ENCODE peak calls at places on chromosomes 6 and 20, in six cellular contexts. D, G, K, T, E and Z are unnamed samples.

GRCh38 chr6:3229566-3230274 is 2.3 kb upstream of the TUBB2B start:
- DNase-seq in D (no peak), G (no peak), K (no peak), T (no peak), E (no peak), Z (no peak)

GRCh38 chr20:34365765-34366213 is 2.7 kb downstream of the ITCH start:
- DNase-seq in D (no peak), G (no peak), K (no peak), T (no peak), E (no peak), Z (no peak)

GRCh38 chr6:44636576-44637248 is 249.2 kb downstream of the CDC5L start:
- DNase-seq in D (no peak), G (no peak), K (no peak), T (no peak), E (no peak), Z (no peak)

GRCh38 chr20:34046330-34046729 is 52.6 kb downstream of the RALY start:
- DNase-seq in D (no peak), G (no peak), K (no peak), T (no peak), E (no peak), Z (no peak)

GRCh38 chr6:119791746-119792145 is 442.2 kb upstream of the MAN1A1 start:
- DNase-seq in D (no peak), G (no peak), K (no peak), T (no peak), E (no peak), Z (peak)

GRCh38 chr6:87200469-87201174 is 45.3 kb downstream of the ZNF292 start:
- DNase-seq in D (no peak), G (no peak), K (peak), T (no peak), E (peak), Z (no peak)

GRCh38 chr6:24069546-24069945 is 56.5 kb upstream of the NRSN1 start:
- DNase-seq in D (no peak), G (no peak), K (no peak), T (no peak), E (no peak), Z (no peak)

GRCh38 chr6:118080547-118080946 is 173.5 kb downstream of the SLC35F1 start:
- DNase-seq in D (no peak), G (no peak), K (no peak), T (no peak), E (no peak), Z (no peak)

GRCh38 chr20:4813076-4813838 is 91.5 kb downstream of the PRND start:
- DNase-seq in D (no peak), G (no peak), K (no peak), T (no peak), E (no peak), Z (no peak)

GRCh38 chr6:149059557-149059956 is 258.0 kb upstream of the TAB2 start:
- DNase-seq in D (no peak), G (no peak), K (no peak), T (no peak), E (no peak), Z (no peak)

GRCh38 chr6:157239671-157240058 is 83.7 kb downstream of the TMEM242 start:
- DNase-seq in D (no peak), G (no peak), K (no peak), T (no peak), E (no peak), Z (no peak)

GRCh38 chr20:63645218-63645617 is 8.0 kb downstream of the STMN3 start:
- DNase-seq in D (no peak), G (no peak), K (no peak), T (no peak), E (no peak), Z (no peak)

GRCh38 chr6:164991573-164991972 is 317.8 kb downstream of the C6orf118 start:
- DNase-seq in D (no peak), G (no peak), K (no peak), T (no peak), E (no peak), Z (no peak)

GRCh38 chr20:45968801-45969711 is 2.9 kb downstream of the ZNF335 start:
- DNase-seq in D (no peak), G (no peak), K (peak), T (peak), E (peak), Z (peak)

GRCh38 chr20:25339608-25340007 is 51.0 kb downstream of the ABHD12 start:
- DNase-seq in D (no peak), G (no peak), K (no peak), T (no peak), E (no peak), Z (no peak)

GRCh38 chr20:8535403-8536003 is 403.4 kb downstream of the PLCB1 start:
- DNase-seq in D (no peak), G (no peak), K (peak), T (no peak), E (peak), Z (no peak)

GRCh38 chr20:57421258-57422220 is 30.3 kb downstream of the RBM38 start:
- DNase-seq in D (no peak), G (no peak), K (no peak), T (no peak), E (no peak), Z (no peak)

GRCh38 chr6:158460602-158461092 is 99.2 kb upstream of the TMEM181 start:
- DNase-seq in D (no peak), G (no peak), K (peak), T (no peak), E (peak), Z (peak)

GRCh38 chr20:63740070-63740500 is 509 bp downstream of the SLC2A4RG start:
- DNase-seq in D (peak), G (peak), K (peak), T (no peak), E (peak), Z (peak)

GRCh38 chr6:80594461-80594860 is 488.0 kb downstream of the BCKDHB start:
- DNase-seq in D (no peak), G (no peak), K (no peak), T (no peak), E (no peak), Z (no peak)

GRCh38 chr6:113476937-113477839 is 380.0 kb upstream of the MARCKS start:
- DNase-seq in D (no peak), G (no peak), K (no peak), T (no peak), E (peak), Z (no peak)

DNA sequence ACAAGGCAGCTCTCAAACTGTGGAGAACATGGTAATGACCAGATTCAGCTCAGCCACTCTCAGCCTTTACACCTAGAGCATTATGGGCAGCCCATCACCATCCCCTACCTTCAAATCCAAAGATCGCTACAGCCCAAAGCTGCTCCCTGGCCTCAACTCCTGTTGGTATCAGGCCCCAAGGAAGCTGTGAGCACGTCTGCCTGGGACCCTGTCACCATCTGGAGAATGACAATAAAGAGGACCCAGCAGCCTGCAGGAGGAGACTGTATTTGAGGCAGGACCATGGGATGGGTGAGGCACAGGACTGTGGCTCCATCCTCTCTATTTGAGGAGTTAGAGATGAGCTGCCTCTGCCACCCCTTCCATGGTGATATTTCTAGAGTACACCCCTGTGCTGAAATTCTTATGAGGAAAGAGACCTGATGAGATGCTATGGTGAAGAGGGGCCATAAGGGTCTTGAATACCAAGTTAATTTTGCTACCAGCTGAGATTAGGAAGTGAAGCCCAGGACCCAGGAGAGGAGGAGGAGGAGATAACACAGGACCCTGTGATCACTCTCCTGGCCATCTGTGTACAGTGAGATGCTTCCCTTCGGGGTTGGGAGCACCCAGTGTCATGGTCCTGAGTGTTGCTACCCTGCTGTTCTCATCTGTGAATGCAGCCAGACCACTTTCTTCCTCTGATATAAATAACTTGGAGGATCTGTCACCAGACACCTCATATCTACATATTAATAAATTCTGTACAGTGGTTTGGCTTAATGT is 19.6 kb upstream of the MICB start:
- DNase-seq in D (no peak), G (no peak), K (no peak), T (no peak), E (no peak), Z (no peak)
- H3K4me3 ChIP-seq in D (no peak), G (no peak), K (no peak), T (no peak), E (no peak), Z (no peak)

DNA sequence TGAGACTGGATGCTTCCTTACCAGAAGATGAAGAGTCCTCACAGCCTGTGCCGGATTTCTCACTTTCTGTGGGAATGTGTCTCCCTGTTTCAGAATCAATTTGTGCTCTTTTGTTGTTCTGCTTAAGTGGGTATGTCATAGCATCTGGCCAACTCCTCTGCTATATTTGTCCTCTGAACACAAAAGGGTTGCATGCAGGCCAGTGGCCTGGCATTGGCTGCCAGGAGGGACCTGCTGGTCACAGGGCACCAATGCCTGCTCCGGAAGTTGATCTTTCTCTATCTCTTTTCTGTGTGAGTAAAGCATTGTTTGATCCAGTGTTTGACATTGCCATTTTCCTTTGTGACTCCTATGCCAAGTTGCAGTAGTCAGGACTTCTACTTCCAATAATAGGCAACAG is 47.8 kb downstream of the JARID2 start:
- DNase-seq in D (peak), G (no peak), K (no peak), T (no peak), E (no peak), Z (no peak)
- H3K4me3 ChIP-seq in D (no peak), G (no peak), K (no peak), T (no peak), E (no peak), Z (no peak)

DNA sequence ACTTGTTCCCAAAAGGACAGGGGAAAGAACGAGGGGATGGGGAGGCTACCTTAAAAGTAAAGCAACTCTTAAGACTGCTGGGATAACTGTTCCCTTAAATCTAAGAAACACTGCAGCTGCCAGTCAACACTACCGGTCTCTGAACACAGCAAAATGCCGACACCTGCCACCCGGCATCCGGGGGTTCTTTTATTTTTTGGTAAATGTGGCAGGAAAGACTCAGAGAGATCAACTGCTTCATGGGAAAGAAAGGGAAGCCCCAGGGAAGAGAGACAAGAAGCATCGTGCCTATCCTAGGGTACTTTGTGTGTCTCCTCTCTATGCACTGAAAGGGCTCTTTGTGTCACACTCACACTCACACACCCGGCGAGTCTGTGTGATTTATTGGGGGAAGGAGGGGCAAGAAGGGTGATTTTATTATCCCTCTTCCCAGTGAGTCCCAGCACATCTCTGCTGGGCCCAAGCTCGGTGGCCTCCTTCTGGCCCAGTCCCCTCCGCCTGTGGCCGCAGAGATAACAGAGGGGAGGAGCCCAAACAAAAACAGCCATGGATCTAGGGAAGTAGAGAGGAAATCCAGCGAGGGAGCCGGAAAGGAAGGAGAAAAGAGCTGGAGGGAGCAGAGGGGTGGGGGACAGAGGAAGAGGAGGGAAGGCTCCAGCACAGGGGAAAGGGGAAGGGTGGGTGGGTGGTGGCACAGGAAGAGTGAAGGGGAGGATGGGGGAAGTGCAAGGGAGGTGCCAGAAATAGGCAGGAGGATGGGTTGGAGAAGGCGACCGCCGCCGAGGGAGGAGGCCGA is 1.3 kb downstream of the FYN start:
- DNase-seq in D (peak), G (peak), K (no peak), T (no peak), E (peak), Z (peak)
- H3K4me3 ChIP-seq in D (peak), G (peak), K (peak), T (peak), E (peak), Z (peak)

DNA sequence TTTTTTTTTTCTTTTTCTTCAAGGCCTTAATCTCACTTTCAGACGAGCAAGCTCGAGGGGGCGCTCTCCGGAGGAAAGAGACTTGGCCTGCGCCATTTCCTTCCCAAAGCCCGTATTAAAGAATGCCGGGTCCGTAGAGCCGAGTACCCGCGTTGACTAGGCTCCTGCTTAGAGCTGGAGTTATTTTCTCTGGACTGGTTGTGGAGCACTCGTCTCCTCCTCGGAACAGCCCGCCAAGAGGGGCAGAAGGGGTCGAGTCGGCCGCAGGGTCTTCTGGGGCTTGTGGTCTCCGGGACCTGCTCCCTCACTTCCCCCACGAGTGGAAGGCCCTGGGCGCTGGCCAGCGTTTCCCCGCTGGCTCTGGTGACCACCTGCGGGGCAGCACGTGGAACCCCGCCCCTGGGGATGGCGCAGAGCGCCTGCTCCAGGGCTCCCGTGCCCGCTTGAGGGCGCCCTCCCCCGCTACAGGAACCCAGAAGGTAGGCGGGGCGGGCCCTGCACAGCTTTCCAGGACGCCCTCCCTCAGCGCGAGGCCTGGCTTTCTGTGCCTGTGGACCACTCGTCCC is 2.7 kb upstream of the MEI4 start:
- DNase-seq in D (peak), G (no peak), K (no peak), T (no peak), E (peak), Z (peak)
- H3K4me3 ChIP-seq in D (peak), G (no peak), K (no peak), T (no peak), E (no peak), Z (peak)

DNA sequence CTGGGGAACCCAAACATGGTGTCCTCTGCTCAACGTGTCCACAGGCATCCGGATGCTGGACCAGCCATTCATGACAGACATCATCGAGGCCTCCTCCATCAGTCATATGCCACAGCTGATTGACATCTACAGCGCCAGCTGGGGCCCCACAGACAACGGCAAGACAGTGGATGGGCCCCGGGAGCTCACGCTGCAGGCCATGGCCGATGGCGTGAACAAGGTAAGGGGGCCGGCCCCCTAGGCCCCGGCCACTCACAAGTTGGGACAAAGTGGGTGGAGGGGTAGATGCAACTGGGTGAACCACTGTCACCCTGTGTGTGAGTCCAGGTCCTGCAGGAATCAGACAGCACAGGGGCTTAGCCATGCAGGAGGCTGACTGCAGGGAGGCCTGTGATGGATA is 94.5 kb downstream of the BFSP1 start:
- DNase-seq in D (no peak), G (no peak), K (no peak), T (no peak), E (no peak), Z (no peak)
- H3K4me3 ChIP-seq in D (no peak), G (no peak), K (no peak), T (no peak), E (no peak), Z (no peak)

GRCh38 chr6:16727996-16728395 is 33.3 kb downstream of the ATXN1 start:
- DNase-seq in D (no peak), G (no peak), K (peak), T (no peak), E (no peak), Z (no peak)

GRCh38 chr6:16723833-16724232 is 37.4 kb downstream of the ATXN1 start:
- DNase-seq in D (no peak), G (no peak), K (peak), T (peak), E (peak), Z (peak)

GRCh38 chr6:16722616-16723015 is 38.6 kb downstream of the ATXN1 start:
- DNase-seq in D (no peak), G (no peak), K (no peak), T (no peak), E (no peak), Z (no peak)

GRCh38 chr6:16721977-16722376 is 39.3 kb downstream of the ATXN1 start:
- DNase-seq in D (no peak), G (no peak), K (no peak), T (no peak), E (no peak), Z (no peak)

GRCh38 chr6:16725145-16725864 is 36.0 kb downstream of the ATXN1 start:
- DNase-seq in D (no peak), G (no peak), K (peak), T (peak), E (peak), Z (peak)
- H3K4me3 ChIP-seq in D (peak), G (no peak), K (peak), T (peak), E (no peak), Z (no peak)

DNA sequence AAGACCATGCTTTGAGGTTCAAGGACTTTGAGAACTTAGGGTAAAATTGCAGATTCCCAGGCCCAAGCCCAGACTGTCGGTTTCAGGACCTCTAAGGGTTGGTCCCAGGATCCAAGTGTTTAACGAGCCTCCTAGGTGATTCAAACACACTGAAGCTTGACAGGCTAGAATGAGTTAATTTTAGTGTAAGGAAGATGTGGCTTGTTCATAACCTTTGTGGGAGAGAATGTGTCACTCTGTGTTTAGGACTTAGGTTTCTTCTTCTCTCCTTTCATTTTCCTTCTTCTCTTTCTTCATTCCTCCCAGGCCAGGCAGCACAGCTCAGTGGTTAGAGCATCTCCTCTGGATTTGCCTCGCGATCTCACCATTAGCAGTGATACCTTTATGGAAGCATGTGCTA is 104.8 kb upstream of the KCNG1 start:
- DNase-seq in D (no peak), G (no peak), K (no peak), T (no peak), E (no peak), Z (no peak)
- H3K4me3 ChIP-seq in D (no peak), G (no peak), K (no peak), T (no peak), E (no peak), Z (no peak)